ENCODE peak calls at places on chromosome 3, in eight cellular contexts. One of them, this sample, is unnamed.

GRCh38 chr3:150130404-150131100 is 159.9 kb upstream of the PFN2 start:
- DNase-seq in A549: no peak
- DNase-seq in psoas muscle: no peak
- DNase-seq in K562: no peak
- DNase-seq in AG04450: no peak
- DNase-seq in uterus: no peak
- DNase-seq in tibial nerve: no peak
- DNase-seq in brain microvascular endothelial cell: no peak
- DNase-seq in this sample: no peak

GRCh38 chr3:43345877-43346276 is 59.5 kb downstream of the SNRK start:
- DNase-seq in psoas muscle: no peak
- DNase-seq in A549: no peak
- DNase-seq in AG04450: no peak
- DNase-seq in brain microvascular endothelial cell: peak
- DNase-seq in K562: no peak
- DNase-seq in uterus: no peak
- DNase-seq in tibial nerve: no peak
- DNase-seq in this sample: no peak

GRCh38 chr3:196969660-196970546 is 1.3 kb upstream of the PIGZ start:
- DNase-seq in AG04450: no peak
- DNase-seq in A549: peak
- DNase-seq in psoas muscle: peak
- DNase-seq in K562: peak
- DNase-seq in uterus: peak
- DNase-seq in brain microvascular endothelial cell: no peak
- DNase-seq in tibial nerve: no peak
- DNase-seq in this sample: no peak

GRCh38 chr3:125128861-125129501 is 73.2 kb upstream of the HEG1 start:
- DNase-seq in tibial nerve: no peak
- DNase-seq in A549: no peak
- DNase-seq in psoas muscle: no peak
- DNase-seq in K562: no peak
- DNase-seq in brain microvascular endothelial cell: peak
- DNase-seq in AG04450: no peak
- DNase-seq in uterus: no peak
- DNase-seq in this sample: no peak

GRCh38 chr3:70851066-70851465 is 538.6 kb upstream of the MDFIC2 start:
- DNase-seq in AG04450: no peak
- DNase-seq in K562: no peak
- DNase-seq in psoas muscle: no peak
- DNase-seq in brain microvascular endothelial cell: no peak
- DNase-seq in uterus: no peak
- DNase-seq in A549: no peak
- DNase-seq in tibial nerve: no peak
- DNase-seq in this sample: no peak

GRCh38 chr3:18189651-18190050 is 235.5 kb downstream of the SATB1 start:
- DNase-seq in AG04450: no peak
- DNase-seq in uterus: no peak
- DNase-seq in tibial nerve: no peak
- DNase-seq in A549: no peak
- DNase-seq in psoas muscle: no peak
- DNase-seq in brain microvascular endothelial cell: peak
- DNase-seq in K562: no peak
- DNase-seq in this sample: peak

GRCh38 chr3:10344147-10344943 is 23.4 kb upstream of the SEC13 start:
- DNase-seq in uterus: peak
- DNase-seq in tibial nerve: peak
- DNase-seq in psoas muscle: no peak
- DNase-seq in brain microvascular endothelial cell: no peak
- DNase-seq in A549: peak
- DNase-seq in AG04450: no peak
- DNase-seq in K562: peak
- DNase-seq in this sample: no peak

GRCh38 chr3:133283958-133284807 is 115.7 kb upstream of the BFSP2 start:
- DNase-seq in brain microvascular endothelial cell: no peak
- DNase-seq in K562: no peak
- DNase-seq in A549: no peak
- DNase-seq in uterus: no peak
- DNase-seq in AG04450: no peak
- DNase-seq in tibial nerve: no peak
- DNase-seq in psoas muscle: no peak
- DNase-seq in this sample: no peak

GRCh38 chr3:148737104-148737525 is 39.4 kb downstream of the AGTR1 start:
- DNase-seq in brain microvascular endothelial cell: no peak
- DNase-seq in uterus: peak
- DNase-seq in K562: no peak
- DNase-seq in AG04450: no peak
- DNase-seq in psoas muscle: no peak
- DNase-seq in A549: peak
- DNase-seq in tibial nerve: no peak
- DNase-seq in this sample: no peak

DNA sequence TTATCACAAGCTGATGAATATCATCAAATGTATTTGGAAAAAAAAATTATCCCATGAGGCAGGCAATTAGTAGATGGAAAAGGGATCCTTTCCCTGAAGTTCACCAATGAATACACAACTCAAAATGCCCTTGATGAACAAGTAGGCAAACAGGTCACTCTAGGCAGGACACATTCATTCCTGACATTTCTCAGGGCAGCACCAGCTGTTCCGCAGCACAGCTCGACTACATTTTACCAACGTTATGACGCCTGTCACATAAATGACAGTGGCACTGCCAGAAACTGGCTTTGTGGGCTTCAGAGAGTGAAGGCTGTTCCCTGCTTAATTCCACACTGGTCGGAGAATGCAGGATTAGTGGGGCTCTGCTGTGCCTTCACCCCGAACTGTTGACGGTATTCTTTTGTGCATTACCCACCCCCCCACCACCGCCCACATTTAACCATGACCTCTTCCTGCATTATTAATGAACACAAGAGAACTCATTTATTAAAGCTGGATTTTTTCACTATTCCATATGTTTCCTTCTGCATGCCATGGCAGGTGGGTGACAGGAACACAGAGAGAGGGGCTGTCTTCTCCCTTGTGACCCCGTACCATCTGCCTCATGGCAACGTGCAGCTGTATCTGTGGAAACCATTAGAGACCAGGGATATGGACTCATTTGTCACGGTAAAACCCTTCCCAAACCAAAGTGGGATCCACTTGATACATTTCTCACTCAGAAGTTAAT is 197.6 kb downstream of the PDZRN3 start:
- DNase-seq in uterus: no peak
- DNase-seq in AG04450: no peak
- DNase-seq in brain microvascular endothelial cell: no peak
- DNase-seq in K562: no peak
- DNase-seq in psoas muscle: no peak
- DNase-seq in A549: no peak
- DNase-seq in tibial nerve: no peak
- DNase-seq in this sample: no peak
- H3K27ac ChIP-seq in uterus: peak
- H3K27ac ChIP-seq in AG04450: no peak
- H3K27ac ChIP-seq in brain microvascular endothelial cell: no peak
- H3K27ac ChIP-seq in K562: no peak
- H3K27ac ChIP-seq in psoas muscle: no peak
- H3K27ac ChIP-seq in A549: no peak
- H3K27ac ChIP-seq in tibial nerve: peak
- H3K27ac ChIP-seq in this sample: no peak

GRCh38 chr3:147392083-147392916 is 14.0 kb downstream of the ZIC4 start:
- DNase-seq in A549: no peak
- DNase-seq in psoas muscle: peak
- DNase-seq in uterus: no peak
- DNase-seq in K562: no peak
- DNase-seq in brain microvascular endothelial cell: peak
- DNase-seq in tibial nerve: no peak
- DNase-seq in AG04450: no peak
- DNase-seq in this sample: no peak
- TF ChIP-seq CTCF in A549: no peak
- TF ChIP-seq CTCF in psoas muscle: peak
- TF ChIP-seq CTCF in uterus: no peak
- TF ChIP-seq CTCF in K562: no peak
- TF ChIP-seq CTCF in brain microvascular endothelial cell: peak
- TF ChIP-seq CTCF in tibial nerve: no peak
- TF ChIP-seq CTCF in AG04450: no peak
- TF ChIP-seq CTCF in this sample: no peak

GRCh38 chr3:185958626-185959025 is 20.8 kb upstream of the TRA2B start:
- DNase-seq in K562: no peak
- DNase-seq in psoas muscle: no peak
- DNase-seq in tibial nerve: no peak
- DNase-seq in AG04450: no peak
- DNase-seq in brain microvascular endothelial cell: no peak
- DNase-seq in A549: no peak
- DNase-seq in uterus: no peak
- DNase-seq in this sample: no peak
- H3K27ac ChIP-seq in K562: no peak
- H3K27ac ChIP-seq in psoas muscle: no peak
- H3K27ac ChIP-seq in tibial nerve: no peak
- H3K27ac ChIP-seq in AG04450: no peak
- H3K27ac ChIP-seq in brain microvascular endothelial cell: no peak
- H3K27ac ChIP-seq in A549: peak
- H3K27ac ChIP-seq in uterus: no peak
- H3K27ac ChIP-seq in this sample: peak

GRCh38 chr3:31550452-31551251 is 17.9 kb downstream of the STT3B start:
- DNase-seq in AG04450: no peak
- DNase-seq in tibial nerve: peak
- DNase-seq in uterus: no peak
- DNase-seq in A549: peak
- DNase-seq in brain microvascular endothelial cell: peak
- DNase-seq in psoas muscle: no peak
- DNase-seq in K562: no peak
- DNase-seq in this sample: no peak
- TF ChIP-seq CTCF in AG04450: peak
- TF ChIP-seq CTCF in tibial nerve: peak
- TF ChIP-seq CTCF in uterus: peak
- TF ChIP-seq CTCF in A549: peak
- TF ChIP-seq CTCF in brain microvascular endothelial cell: peak
- TF ChIP-seq CTCF in psoas muscle: peak
- TF ChIP-seq CTCF in K562: peak
- TF ChIP-seq CTCF in this sample: peak

DNA sequence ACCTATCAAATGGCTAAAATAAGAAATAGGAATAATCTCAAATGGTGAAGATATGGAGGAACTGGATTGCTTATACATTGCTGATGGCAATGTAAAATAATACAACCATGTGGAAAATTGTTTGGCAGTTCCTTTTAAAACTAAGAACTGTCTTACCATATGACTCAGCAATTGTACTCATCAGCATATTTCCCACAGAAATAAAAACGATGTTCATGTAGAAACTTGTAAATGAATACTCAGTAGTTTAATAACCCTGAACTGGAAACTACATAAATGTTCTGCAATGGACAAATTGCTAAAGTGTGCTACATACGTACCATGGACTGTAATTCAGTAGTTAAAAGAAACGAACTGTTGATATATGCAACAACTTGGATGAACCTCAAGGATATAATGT is 253.9 kb upstream of the RBMS3 start:
- DNase-seq in uterus: no peak
- DNase-seq in A549: no peak
- DNase-seq in tibial nerve: no peak
- DNase-seq in brain microvascular endothelial cell: no peak
- DNase-seq in AG04450: no peak
- DNase-seq in psoas muscle: no peak
- DNase-seq in K562: no peak
- DNase-seq in this sample: peak
- H3K27ac ChIP-seq in uterus: no peak
- H3K27ac ChIP-seq in A549: no peak
- H3K27ac ChIP-seq in tibial nerve: no peak
- H3K27ac ChIP-seq in brain microvascular endothelial cell: no peak
- H3K27ac ChIP-seq in AG04450: no peak
- H3K27ac ChIP-seq in psoas muscle: no peak
- H3K27ac ChIP-seq in K562: no peak
- H3K27ac ChIP-seq in this sample: peak

GRCh38 chr3:80767599-80767998 is 993.8 kb downstream of the GBE1 start:
- DNase-seq in brain microvascular endothelial cell: no peak
- DNase-seq in uterus: no peak
- DNase-seq in AG04450: no peak
- DNase-seq in psoas muscle: no peak
- DNase-seq in tibial nerve: no peak
- DNase-seq in K562: no peak
- DNase-seq in A549: no peak
- DNase-seq in this sample: no peak
- TF ChIP-seq CTCF in brain microvascular endothelial cell: no peak
- TF ChIP-seq CTCF in uterus: no peak
- TF ChIP-seq CTCF in AG04450: no peak
- TF ChIP-seq CTCF in psoas muscle: no peak
- TF ChIP-seq CTCF in tibial nerve: no peak
- TF ChIP-seq CTCF in K562: no peak
- TF ChIP-seq CTCF in A549: no peak
- TF ChIP-seq CTCF in this sample: peak